ENCODE peak calls at places on chromosomes 7 and 10, in five cellular contexts. L is adipocyte, K is NT2/D1, M is H1, G is neural progenitor cell. A is an unnamed sample.

GRCh38 chr7:4791738-4792536 is 16.5 kb downstream of the AP5Z1 start:
- DNase-seq in L (peak; percentile 77), K (peak; percentile 87), M (peak; percentile 99), G (peak; percentile 93), A (peak; percentile 77)

GRCh38 chr7:50771120-50772002 is 11.3 kb downstream of the GRB10 start:
- DNase-seq in L (no peak), K (no peak), M (no peak), G (no peak), A (no peak)

GRCh38 chr7:128217030-128217805 is 23.9 kb upstream of the LEP start:
- DNase-seq in L (peak; percentile 70), K (no peak), M (no peak), G (no peak), A (no peak)

GRCh38 chr10:133324198-133324792 is 12.4 kb downstream of the CALY start:
- DNase-seq in L (peak; percentile 64), K (peak; percentile 38), M (peak; percentile 72), G (peak; percentile 92), A (peak; percentile 80)

GRCh38 chr10:69861251-69862240 is 59.8 kb downstream of the COL13A1 start:
- DNase-seq in L (peak; percentile 76), K (no peak), M (no peak), G (no peak), A (no peak)

GRCh38 chr10:120788756-120789155 is 62.4 kb upstream of the WDR11 start:
- DNase-seq in L (no peak), K (no peak), M (no peak), G (no peak), A (no peak)

GRCh38 chr7:79452495-79453265 is 787 bp downstream of the MAGI2 start:
- DNase-seq in L (peak; percentile 53), K (no peak), M (peak; percentile 67), G (peak; percentile 37), A (peak; percentile 20)

GRCh38 chr7:137538361-137538762 is 194.8 kb upstream of the PTN start:
- DNase-seq in L (peak; percentile 62), K (no peak), M (no peak), G (no peak), A (no peak)

GRCh38 chr7:29622335-29623265 is 59.0 kb downstream of the PRR15 start:
- DNase-seq in L (peak; percentile 94), K (no peak), M (no peak), G (no peak), A (no peak)

GRCh38 chr10:85544956-85545355 is 821.6 kb downstream of the GRID1 start:
- DNase-seq in L (no peak), K (no peak), M (no peak), G (no peak), A (no peak)

GRCh38 chr10:44925224-44925623 is 14.1 kb downstream of the TMEM72 start:
- DNase-seq in L (peak; percentile 9), K (peak; percentile 51), M (peak; percentile 75), G (peak; percentile 87), A (no peak)

GRCh38 chr10:99926925-99927718 is 82.6 kb downstream of the DNMBP start:
- DNase-seq in L (peak; percentile 39), K (no peak), M (no peak), G (no peak), A (peak; percentile 86)

GRCh38 chr7:30787476-30787875 is 16.3 kb downstream of the MINDY4 start:
- DNase-seq in L (no peak), K (no peak), M (no peak), G (no peak), A (no peak)

GRCh38 chr7:25369794-25370193 is 141.5 kb upstream of the NPVF start:
- DNase-seq in L (no peak), K (no peak), M (no peak), G (no peak), A (no peak)

GRCh38 chr7:30934225-30934624 is 22.6 kb downstream of the AQP1 start:
- DNase-seq in L (no peak), K (no peak), M (peak; percentile 33), G (no peak), A (no peak)

GRCh38 chr7:111362660-111363059 is 199.6 kb downstream of the IMMP2L start:
- DNase-seq in L (peak; percentile 85), K (no peak), M (no peak), G (peak; percentile 4), A (no peak)

GRCh38 chr10:95474228-95475002 is 86.8 kb downstream of the SORBS1 start:
- DNase-seq in L (peak; percentile 79), K (no peak), M (no peak), G (no peak), A (peak; percentile 55)

GRCh38 chr10:4663162-4663992 is 162.6 kb upstream of the AKR1E2 start:
- DNase-seq in L (peak; percentile 97), K (peak; percentile 33), M (no peak), G (peak; percentile 50), A (peak; percentile 84)

GRCh38 chr10:44696496-44696895 is 214.6 kb upstream of the TMEM72 start:
- DNase-seq in L (peak; percentile 95), K (no peak), M (no peak), G (no peak), A (no peak)

GRCh38 chr7:88789480-88790064 is 6.0 kb downstream of the TEX47 start:
- DNase-seq in L (peak; percentile 69), K (no peak), M (no peak), G (peak; percentile 31), A (no peak)

GRCh38 chr10:69474688-69475432 is 23.6 kb downstream of the TSPAN15 start:
- DNase-seq in L (peak; percentile 79), K (no peak), M (no peak), G (no peak), A (no peak)

GRCh38 chr7:1352656-1353286 is 106.5 kb downstream of the MICALL2 start:
- DNase-seq in L (no peak), K (no peak), M (no peak), G (no peak), A (no peak)

GRCh38 chr7:80635533-80635932 is 2.9 kb upstream of the CD36 start:
- DNase-seq in L (peak; percentile 46), K (no peak), M (no peak), G (no peak), A (no peak)

GRCh38 chr10:71880425-71881306 is 29.6 kb upstream of the PSAP start:
- DNase-seq in L (no peak), K (no peak), M (no peak), G (no peak), A (no peak)

GRCh38 chr7:6571160-6571779 is 6.0 kb upstream of the ZDHHC4 start:
- DNase-seq in L (no peak), K (no peak), M (no peak), G (no peak), A (no peak)

GRCh38 chr7:46539892-46540483 is 618.9 kb upstream of the IGFBP3 start:
- DNase-seq in L (no peak), K (peak; percentile 15), M (peak; percentile 58), G (no peak), A (no peak)

GRCh38 chr10:21053953-21054352 is 156.8 kb upstream of the NEBL start:
- DNase-seq in L (no peak), K (no peak), M (no peak), G (no peak), A (no peak)

GRCh38 chr7:86058649-86059048 is 585.1 kb upstream of the GRM3 start:
- DNase-seq in L (no peak), K (no peak), M (no peak), G (no peak), A (no peak)

GRCh38 chr7:77415822-77416620 is at the start of gene GSAP:
- DNase-seq in L (peak; percentile 73), K (no peak), M (peak; percentile 75), G (peak; percentile 61), A (peak; percentile 68)

GRCh38 chr10:100943508-100943907 is 25.8 kb upstream of the SEMA4G start:
- DNase-seq in L (no peak), K (no peak), M (no peak), G (no peak), A (no peak)

GRCh38 chr10:100945754-100946153 is 23.6 kb upstream of the SEMA4G start:
- DNase-seq in L (no peak), K (no peak), M (no peak), G (no peak), A (no peak)

DNA sequence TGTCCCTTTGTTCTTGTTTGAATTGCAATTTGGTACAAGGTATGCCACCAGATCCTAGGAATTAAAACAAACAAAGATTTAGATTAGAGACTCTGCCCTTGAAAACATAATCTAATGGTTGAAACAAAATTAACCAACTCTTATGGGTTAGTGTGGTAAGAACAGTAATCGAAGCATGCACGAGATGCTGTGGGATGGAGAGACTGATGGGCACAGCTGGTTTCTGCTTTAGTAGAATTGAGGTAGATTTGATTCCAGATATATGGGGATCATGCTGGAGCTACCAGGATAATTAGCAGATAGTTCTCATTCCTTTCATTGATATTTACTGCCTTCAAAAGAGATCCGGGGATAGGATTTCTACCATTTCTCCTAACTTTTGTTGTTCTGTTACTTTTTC is 20.4 kb upstream of the SEMA4G start:
- DNase-seq in L (no peak), K (no peak), M (no peak), G (no peak), A (no peak)
- H3K36me3 ChIP-seq in L (peaks cover 82% of the 10 kb centered on the region), K (peaks cover 59% of the 10 kb centered on the region), M (peaks cover 31% of the 10 kb centered on the region), G (peaks cover 10% of the 10 kb centered on the region), A (peaks cover 11% of the 10 kb centered on the region)

DNA sequence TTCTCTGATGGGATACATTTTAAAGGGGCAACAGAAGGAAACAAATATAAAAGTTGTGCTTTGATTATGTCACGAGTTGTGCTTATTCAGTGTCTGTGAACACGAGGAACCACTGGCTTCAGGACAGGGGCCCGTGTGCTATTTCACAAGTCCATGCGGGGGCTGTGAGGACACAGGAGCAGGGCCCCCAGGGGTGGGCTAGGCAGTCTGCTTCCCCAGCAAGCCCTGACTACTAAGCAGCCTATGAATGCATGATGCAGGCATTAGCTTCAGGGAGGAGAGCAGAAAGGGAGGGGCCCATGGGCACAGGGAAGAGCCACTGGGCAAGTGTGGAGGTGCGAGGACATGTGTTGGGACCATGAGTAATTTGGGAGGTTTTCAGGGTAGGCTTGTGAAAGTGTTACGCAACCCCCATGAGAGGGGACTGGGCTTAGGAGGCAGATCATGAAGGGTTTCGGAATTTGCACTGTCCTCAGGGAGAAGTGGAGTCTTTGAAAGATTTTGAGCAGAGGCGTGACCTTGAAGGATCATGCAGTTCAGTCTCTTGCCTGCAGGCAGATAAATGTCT is 424.9 kb downstream of the CALN1 start:
- DNase-seq in L (no peak), K (no peak), M (no peak), G (no peak), A (no peak)
- H3K9ac ChIP-seq in L (no peak overlapping the region), K (no peak overlapping the region), M (no peak overlapping the region), G (no peak overlapping the region), A (no peak overlapping the region)

DNA sequence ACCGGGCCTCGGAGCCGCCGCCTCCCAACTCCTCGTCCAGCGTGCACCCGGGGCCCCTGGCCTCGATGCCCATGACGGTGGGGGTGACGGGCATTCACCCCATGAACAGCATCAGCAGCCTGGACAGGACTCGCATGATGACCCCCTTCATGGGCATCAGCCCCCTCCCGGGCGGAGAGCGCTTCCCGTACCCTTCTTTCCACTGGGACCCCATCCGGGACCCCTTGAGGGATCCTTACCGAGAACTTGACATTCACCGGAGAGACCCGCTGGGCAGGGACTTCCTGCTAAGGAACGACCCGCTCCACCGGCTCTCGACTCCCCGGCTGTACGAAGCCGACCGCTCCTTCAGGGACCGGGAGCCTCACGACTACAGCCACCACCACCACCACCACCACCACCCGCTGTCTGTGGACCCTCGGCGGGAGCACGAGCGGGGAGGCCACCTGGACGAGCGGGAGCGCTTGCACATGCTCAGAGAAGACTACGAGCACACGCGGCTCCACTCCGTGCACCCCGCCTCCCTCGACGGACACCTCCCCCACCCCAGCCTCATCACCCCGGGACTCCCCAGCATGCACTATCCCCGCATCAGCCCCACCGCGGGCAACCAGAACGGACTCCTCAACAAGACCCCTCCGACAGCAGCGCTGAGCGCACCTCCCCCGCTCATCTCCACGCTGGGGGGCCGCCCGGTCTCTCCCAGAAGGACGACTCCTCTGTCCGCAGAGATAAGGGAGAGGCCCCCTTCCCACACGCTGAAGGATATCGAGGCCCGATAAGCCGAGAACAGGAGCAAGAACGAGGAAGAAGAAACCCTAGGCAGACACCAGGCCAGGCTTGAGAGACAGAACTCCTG is 341.5 kb upstream of the GALNT17 start:
- DNase-seq in L (no peak), K (no peak), M (peak; percentile 44), G (no peak), A (peak; percentile 16)
- H3K36me3 ChIP-seq in L (peaks cover 57% of the 10 kb centered on the region), K (peaks cover 85% of the 10 kb centered on the region), M (peaks cover 64% of the 10 kb centered on the region), G (peaks cover 29% of the 10 kb centered on the region), A (peaks cover 8% of the 10 kb centered on the region)

GRCh38 chr10:74011016-74011415 is 13.1 kb downstream of the VCL start:
- DNase-seq in L (no peak), K (no peak), M (no peak), G (no peak), A (no peak)
- H3K9ac ChIP-seq in L (peak overlapping the region; percentile 49), K (no peak overlapping the region), M (no peak overlapping the region), G (no peak overlapping the region), A (no peak overlapping the region)

A was measured in colonic mucosa.